ENCODE peak calls at places on chromosomes 11 and 22, in seven cellular contexts. T is heart left ventricle, M is keratinocyte, I is psoas muscle, K is AG09319, G is mesothelial cell of epicardium, X is endothelial cell. Q is an unnamed sample.

GRCh38 chr22:50469377-50470305 is 5.2 kb downstream of the SBF1 start:
- DNase-seq in T (no peak), M (peak; percentile 83), I (peak; percentile 52), K (no peak), G (no peak), X (no peak), Q (peak; percentile 84)

GRCh38 chr11:99260696-99261095 is 239.9 kb downstream of the CNTN5 start:
- DNase-seq in T (no peak), M (no peak), I (no peak), K (no peak), G (no peak), X (no peak), Q (no peak)

GRCh38 chr11:106186630-106187029 is 109.2 kb downstream of the AASDHPPT start:
- DNase-seq in T (no peak), M (no peak), I (no peak), K (no peak), G (no peak), X (no peak), Q (no peak)

GRCh38 chr11:71281901-71282300 is 29.5 kb upstream of the SHANK2 start:
- DNase-seq in T (no peak), M (no peak), I (no peak), K (no peak), G (no peak), X (no peak), Q (no peak)

GRCh38 chr11:46039990-46040389 is 81.3 kb downstream of the PHF21A start:
- DNase-seq in T (no peak), M (no peak), I (no peak), K (peak; percentile 20), G (no peak), X (no peak), Q (no peak)

GRCh38 chr11:128904872-128905344 is 13.8 kb downstream of the KCNJ5 start:
- DNase-seq in T (peak; percentile 69), M (no peak), I (peak; percentile 32), K (no peak), G (no peak), X (no peak), Q (no peak)

GRCh38 chr22:37202706-37203105 is 9.6 kb downstream of the SSTR3 start:
- DNase-seq in T (peak; percentile 11), M (no peak), I (no peak), K (no peak), G (no peak), X (no peak), Q (no peak)

GRCh38 chr11:95145430-95146063 is 55.9 kb downstream of the ENDOD1 start:
- DNase-seq in T (no peak), M (no peak), I (no peak), K (no peak), G (no peak), X (no peak), Q (no peak)

GRCh38 chr11:7490054-7490453 is 4.7 kb downstream of the OLFML1 start:
- DNase-seq in T (no peak), M (no peak), I (no peak), K (peak; percentile 49), G (no peak), X (no peak), Q (no peak)

GRCh38 chr11:117544431-117544830 is 216.8 kb downstream of the CEP164 start:
- DNase-seq in T (no peak), M (no peak), I (no peak), K (no peak), G (no peak), X (no peak), Q (no peak)

GRCh38 chr11:20873054-20873453 is 203.7 kb downstream of the NELL1 start:
- DNase-seq in T (no peak), M (no peak), I (no peak), K (no peak), G (no peak), X (peak; percentile 61), Q (no peak)

GRCh38 chr11:78460468-78460867 is 42.8 kb upstream of the GAB2 start:
- DNase-seq in T (no peak), M (no peak), I (no peak), K (no peak), G (no peak), X (no peak), Q (no peak)

GRCh38 chr22:37176464-37177061 is 11.5 kb downstream of the C1QTNF6 start:
- DNase-seq in T (peak; percentile 91), M (no peak), I (peak; percentile 69), K (no peak), G (no peak), X (no peak), Q (no peak)

GRCh38 chr11:121711900-121712424 is 259.2 kb upstream of the SORL1-AS1 start:
- DNase-seq in T (no peak), M (no peak), I (no peak), K (no peak), G (no peak), X (no peak), Q (no peak)

GRCh38 chr11:2219318-2220017 is 47.9 kb upstream of the TH start:
- DNase-seq in T (no peak), M (no peak), I (no peak), K (no peak), G (no peak), X (no peak), Q (no peak)

GRCh38 chr11:23732026-23732425 is 764.8 kb upstream of the LUZP2 start:
- DNase-seq in T (no peak), M (no peak), I (no peak), K (no peak), G (no peak), X (no peak), Q (no peak)

GRCh38 chr11:65502852-65503603 is 4.2 kb downstream of the MALAT1 start:
- DNase-seq in T (no peak), M (no peak), I (no peak), K (no peak), G (no peak), X (no peak), Q (no peak)

GRCh38 chr11:113546757-113547507 is 71.7 kb upstream of the DRD2 start:
- DNase-seq in T (no peak), M (no peak), I (no peak), K (no peak), G (no peak), X (no peak), Q (no peak)

GRCh38 chr22:21073023-21073422 is 27.3 kb downstream of the LRRC74B start:
- DNase-seq in T (no peak), M (no peak), I (no peak), K (no peak), G (no peak), X (no peak), Q (no peak)

GRCh38 chr22:39454385-39454871 is 2.4 kb upstream of the MGAT3 start:
- DNase-seq in T (no peak), M (no peak), I (no peak), K (no peak), G (no peak), X (no peak), Q (no peak)

GRCh38 chr11:131763193-131763890 is 392.9 kb downstream of the NTM start:
- DNase-seq in T (no peak), M (no peak), I (no peak), K (no peak), G (no peak), X (no peak), Q (no peak)

DNA sequence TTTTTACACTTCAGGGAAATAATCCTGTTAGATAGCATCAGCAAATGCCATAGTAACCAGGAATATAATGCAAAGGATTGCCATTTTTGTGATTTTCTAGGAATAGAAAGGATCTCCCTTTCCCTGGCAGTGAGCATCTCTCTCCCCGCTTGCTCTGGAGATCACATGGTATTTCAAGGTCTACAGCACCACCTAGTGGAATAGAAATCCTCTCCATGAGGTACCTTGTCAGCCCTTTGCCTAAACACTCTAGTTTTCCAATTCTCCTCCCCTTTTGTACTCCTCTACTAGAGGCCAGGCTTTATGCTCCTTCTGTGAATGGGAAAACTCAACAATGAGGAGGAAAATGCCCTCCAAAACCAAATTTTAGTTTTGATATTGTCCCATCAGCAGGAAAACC is 78.4 kb downstream of the XRRA1 start:
- DNase-seq in T (no peak), M (no peak), I (no peak), K (peak; percentile 7), G (no peak), X (no peak), Q (no peak)
- TF ChIP-seq CTCF in T (no peak), M (peak; percentile 48), I (no peak), K (peak; percentile 32), G (no peak), X (no peak), Q (no peak)

DNA sequence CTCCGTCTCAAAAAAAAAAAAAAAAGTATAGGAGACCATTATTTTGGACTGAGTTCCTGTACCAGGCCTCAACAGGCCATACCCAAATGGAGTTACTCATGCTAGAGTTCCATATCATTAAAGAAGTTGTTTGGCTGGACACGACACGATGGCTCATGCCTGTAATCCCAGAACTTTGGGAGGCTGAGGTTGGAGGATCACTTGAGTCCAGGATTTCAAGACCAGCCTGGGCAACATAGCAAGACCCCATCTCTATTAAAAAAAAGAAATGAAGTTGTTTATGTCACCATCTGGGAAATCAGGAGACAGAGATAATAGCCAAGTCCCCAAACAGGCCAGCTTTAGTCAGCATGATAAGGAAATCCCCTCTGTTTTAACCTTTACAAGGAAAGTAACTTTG is 6.7 kb upstream of the FNBP4 start:
- DNase-seq in T (no peak), M (no peak), I (no peak), K (no peak), G (no peak), X (no peak), Q (no peak)
- TF ChIP-seq CTCF in T (no peak), M (no peak), I (no peak), K (no peak), G (no peak), X (no peak), Q (no peak)

DNA sequence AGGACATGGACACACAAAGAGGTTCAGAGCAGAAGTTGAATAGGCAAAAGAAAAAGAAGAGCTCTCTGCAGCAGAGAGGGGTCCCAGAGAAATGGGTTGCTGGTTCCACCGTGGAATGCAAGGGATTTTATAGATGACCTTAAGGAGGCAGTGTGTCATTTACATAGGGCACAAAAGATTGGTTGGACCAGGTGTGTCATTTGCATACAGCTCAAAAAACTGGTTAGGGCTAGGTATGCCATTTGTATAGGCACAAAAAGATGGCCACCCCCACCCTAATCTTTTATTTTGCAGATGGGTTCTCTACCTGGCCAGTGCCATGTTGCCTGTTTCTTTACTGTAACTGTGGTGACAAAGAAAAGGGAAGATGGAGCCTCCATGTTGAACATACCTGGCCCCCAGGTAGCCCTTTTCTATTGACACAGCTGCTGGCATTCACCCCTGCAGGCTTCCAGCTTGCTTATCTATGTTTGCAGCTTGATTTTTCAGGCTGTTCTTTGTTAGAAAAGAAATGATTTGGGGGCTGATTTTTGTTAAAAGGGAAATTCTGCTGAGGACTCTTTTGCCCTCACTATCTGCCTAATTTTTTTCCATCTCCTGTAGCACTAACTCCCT is 3.1 kb upstream of the CAVIN3 start:
- DNase-seq in T (no peak), M (no peak), I (no peak), K (no peak), G (no peak), X (no peak), Q (no peak)
- TF ChIP-seq CTCF in T (no peak), M (no peak), I (no peak), K (no peak), G (no peak), X (no peak), Q (no peak)

DNA sequence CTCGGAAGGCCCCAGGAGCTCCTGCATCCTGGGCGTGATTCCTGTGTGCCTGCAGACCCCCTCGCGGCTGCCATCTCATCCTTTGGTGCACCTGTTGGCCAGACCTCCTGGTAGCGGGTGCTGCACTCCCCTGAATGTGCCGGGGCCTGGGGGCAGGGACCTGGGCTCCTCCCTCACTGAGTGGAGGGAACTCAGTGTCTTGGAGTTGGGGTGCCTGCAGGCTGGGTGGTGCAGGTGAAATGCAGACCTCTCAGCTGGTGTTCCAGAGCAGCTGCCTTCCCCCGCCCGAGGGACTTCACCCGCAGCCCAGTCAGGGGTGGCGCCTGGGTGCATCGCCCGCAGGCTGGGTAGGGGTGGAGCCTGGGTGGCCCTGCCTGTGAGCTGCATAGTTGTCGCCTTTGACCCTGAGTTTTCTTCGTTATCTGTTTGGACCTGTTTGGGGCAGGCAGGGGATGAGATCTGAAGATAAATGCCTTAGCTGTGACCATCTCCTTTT is 31.4 kb downstream of the LRP5 start:
- DNase-seq in T (no peak), M (no peak), I (no peak), K (no peak), G (no peak), X (no peak), Q (no peak)
- TF ChIP-seq CTCF in T (no peak), M (no peak), I (no peak), K (no peak), G (no peak), X (no peak), Q (no peak)

Q was measured in activated B cell treated with CpG ODN at 0.5 μM for 24 hours.